ENCODE peak calls at places on chromosome 7, in ten cellular contexts. X is ureter; O is stimulated activated CD8-positive, alpha-beta memory T cell treated with anti-CD3 and anti-CD28 coated beads, Interleukin-15, amount 100 ng/mL, for 4 hours; K is BJ; D is CD8-positive, alpha-beta memory T cell; P is astrocyte of the spinal cord; V is NCI-H1092 treated with DMSO at 0.1 percent for 48 hours; M is GM06990; S is T-helper 1 cell; G is activated T-cell treated with anti-CD3 and anti-CD28 coated beads for 1 hour. U is an unnamed sample.

GRCh38 chr7:24152356-24152755 is 131.6 kb upstream of the NPY start:
- DNase-seq in X (no peak), O (no peak), K (no peak), D (no peak), P (no peak), V (no peak), M (no peak), S (no peak), G (no peak), U (peak; percentile 33)

GRCh38 chr7:23544913-23545354 is 13.2 kb upstream of the TRA2A start:
- DNase-seq in X (no peak), O (no peak), K (no peak), D (no peak), P (peak; percentile 35), V (no peak), M (peak; percentile 51), S (no peak), G (no peak), U (peak; percentile 55)

GRCh38 chr7:153509763-153510162 is 542.4 kb upstream of the DPP6 start:
- DNase-seq in X (no peak), O (no peak), K (no peak), D (no peak), P (no peak), V (no peak), M (no peak), S (no peak), G (no peak), U (no peak)

GRCh38 chr7:8710124-8710523 is 276.7 kb downstream of the NXPH1 start:
- DNase-seq in X (no peak), O (no peak), K (no peak), D (no peak), P (no peak), V (no peak), M (no peak), S (no peak), G (no peak), U (no peak)

GRCh38 chr7:19713676-19714075 is 4.8 kb upstream of the POLR1F start:
- DNase-seq in X (no peak), O (no peak), K (no peak), D (peak; percentile 39), P (peak; percentile 55), V (peak; percentile 24), M (no peak), S (peak; percentile 16), G (peak; percentile 30), U (peak; percentile 64)

GRCh38 chr7:47952224-47952623 is 4.0 kb upstream of the PKD1L1 start:
- DNase-seq in X (no peak), O (no peak), K (no peak), D (no peak), P (no peak), V (no peak), M (no peak), S (no peak), G (no peak), U (no peak)

GRCh38 chr7:40077849-40078248 is 56.6 kb downstream of the MPLKIP start:
- DNase-seq in X (no peak), O (no peak), K (no peak), D (no peak), P (no peak), V (no peak), M (no peak), S (no peak), G (no peak), U (no peak)

GRCh38 chr7:27459021-27459728 is 203.5 kb downstream of the HIBADH start:
- DNase-seq in X (no peak), O (no peak), K (no peak), D (no peak), P (no peak), V (no peak), M (no peak), S (no peak), G (no peak), U (no peak)

GRCh38 chr7:7044806-7045205 is 137.5 kb upstream of the C1GALT1 start:
- DNase-seq in X (no peak), O (no peak), K (no peak), D (no peak), P (no peak), V (no peak), M (no peak), S (no peak), G (no peak), U (no peak)

GRCh38 chr7:129122751-129123516 is 21.6 kb upstream of the TSPAN33 start:
- DNase-seq in X (no peak), O (no peak), K (no peak), D (no peak), P (no peak), V (no peak), M (peak; percentile 82), S (no peak), G (no peak), U (no peak)

GRCh38 chr7:132084776-132085388 is 491.4 kb downstream of the PLXNA4 start:
- DNase-seq in X (no peak), O (no peak), K (no peak), D (no peak), P (no peak), V (no peak), M (no peak), S (no peak), G (no peak), U (peak; percentile 27)

GRCh38 chr7:25288536-25289283 is 60.4 kb upstream of the NPVF start:
- DNase-seq in X (peak; percentile 55), O (no peak), K (no peak), D (no peak), P (no peak), V (peak; percentile 50), M (no peak), S (no peak), G (no peak), U (no peak)

GRCh38 chr7:47406766-47407129 is 175.2 kb downstream of the TNS3 start:
- DNase-seq in X (peak; percentile 17), O (no peak), K (no peak), D (no peak), P (no peak), V (peak; percentile 57), M (no peak), S (no peak), G (no peak), U (no peak)

U was measured in A673.